ENCODE peak calls at places on chromosome 12, in seven cellular contexts. F is Karpas-422, V is neural progenitor cell, J is OCI-LY7, I is mammary epithelial cell, K is IMR-90, M is HCT116. H is an unnamed sample. For H3K4me1, the result is how much of the 10 kb centered on the place peaks cover.

GRCh38 chr12:1836854-1837411 is 16.6 kb downstream of the LRTM2 start:
- DNase-seq in F (no peak), V (peak), J (no peak), I (no peak), K (no peak), M (no peak), H (no peak)

GRCh38 chr12:76345569-76345968 is 2.6 kb downstream of the BBS10 start:
- DNase-seq in F (no peak), V (no peak), J (no peak), I (no peak), K (no peak), M (no peak), H (no peak)

GRCh38 chr12:125614058-125614457 is 548.8 kb downstream of the AACS start:
- DNase-seq in F (no peak), V (no peak), J (no peak), I (no peak), K (no peak), M (no peak), H (no peak)

GRCh38 chr12:27344246-27344645 is 11.6 kb downstream of the BMAL2 start:
- DNase-seq in F (no peak), V (no peak), J (no peak), I (peak), K (no peak), M (no peak), H (no peak)

GRCh38 chr12:104632724-104633181 is 176.0 kb downstream of the CHST11 start:
- DNase-seq in F (no peak), V (no peak), J (no peak), I (no peak), K (peak), M (no peak), H (peak)

GRCh38 chr12:64682572-64683277 is 72.4 kb downstream of the RASSF3 start:
- DNase-seq in F (no peak), V (peak), J (no peak), I (no peak), K (peak), M (no peak), H (peak)

GRCh38 chr12:101670007-101670671 is 27.3 kb upstream of the CHPT1 start:
- DNase-seq in F (peak), V (peak), J (peak), I (peak), K (peak), M (peak), H (peak)

GRCh38 chr12:84911331-84912190 is 1.0 kb downstream of the SLC6A15 start:
- DNase-seq in F (no peak), V (peak), J (no peak), I (peak), K (peak), M (no peak), H (peak)

GRCh38 chr12:99024191-99024590 is 379.1 kb downstream of the APAF1 start:
- DNase-seq in F (no peak), V (no peak), J (no peak), I (no peak), K (no peak), M (no peak), H (no peak)

GRCh38 chr12:76308866-76309265 is 39.3 kb downstream of the BBS10 start:
- DNase-seq in F (no peak), V (no peak), J (no peak), I (no peak), K (no peak), M (no peak), H (no peak)

GRCh38 chr12:87820524-87821194 is 208.5 kb downstream of the C12orf50 start:
- DNase-seq in F (no peak), V (no peak), J (no peak), I (peak), K (peak), M (peak), H (peak)

GRCh38 chr12:42696424-42697149 is 107.0 kb upstream of the PRICKLE1 start:
- DNase-seq in F (no peak), V (no peak), J (no peak), I (peak), K (peak), M (no peak), H (peak)

GRCh38 chr12:47940773-47941474 is 22.5 kb upstream of the TMEM106C start:
- DNase-seq in F (no peak), V (no peak), J (no peak), I (no peak), K (no peak), M (no peak), H (no peak)

GRCh38 chr12:38527631-38528030 is 211.1 kb downstream of the ALG10B start:
- DNase-seq in F (no peak), V (no peak), J (no peak), I (peak), K (no peak), M (no peak), H (no peak)

GRCh38 chr12:14618990-14619389 is 51.3 kb upstream of the PLBD1 start:
- DNase-seq in F (peak), V (peak), J (peak), I (peak), K (peak), M (no peak), H (peak)

GRCh38 chr12:115752913-115753726 is 524.4 kb downstream of the MED13L start:
- DNase-seq in F (peak), V (peak), J (peak), I (peak), K (peak), M (peak), H (peak)

GRCh38 chr12:78361683-78362082 is 502.9 kb upstream of the SYT1 start:
- DNase-seq in F (no peak), V (no peak), J (no peak), I (no peak), K (no peak), M (no peak), H (no peak)

GRCh38 chr12:127928615-127929014 is 338.4 kb upstream of the TMEM132C start:
- DNase-seq in F (no peak), V (no peak), J (no peak), I (no peak), K (no peak), M (no peak), H (no peak)

GRCh38 chr12:47391566-47391965 is 311.8 kb upstream of the AMIGO2 start:
- DNase-seq in F (no peak), V (no peak), J (no peak), I (no peak), K (no peak), M (no peak), H (no peak)

GRCh38 chr12:129531004-129531403 is 372.8 kb downstream of the TMEM132D start:
- DNase-seq in F (no peak), V (no peak), J (no peak), I (no peak), K (no peak), M (no peak), H (no peak)

GRCh38 chr12:11958216-11959091 is 112.3 kb upstream of the BCL2L14 start:
- DNase-seq in F (no peak), V (no peak), J (no peak), I (peak), K (peak), M (no peak), H (peak)

GRCh38 chr12:48028541-48029400 is 24.5 kb upstream of the COL2A1 start:
- DNase-seq in F (no peak), V (no peak), J (no peak), I (no peak), K (no peak), M (no peak), H (no peak)

GRCh38 chr12:56565510-56566101 is 44.0 kb downstream of the RBMS2 start:
- DNase-seq in F (peak), V (peak), J (peak), I (no peak), K (peak), M (no peak), H (peak)

GRCh38 chr12:116714175-116714574 is 23.7 kb downstream of the SPRING1 start:
- DNase-seq in F (no peak), V (no peak), J (no peak), I (no peak), K (no peak), M (no peak), H (no peak)

GRCh38 chr12:174596-174995 is 39.4 kb downstream of the SLC6A12 start:
- DNase-seq in F (no peak), V (no peak), J (no peak), I (no peak), K (no peak), M (no peak), H (no peak)

GRCh38 chr12:114046236-114046998 is 80.3 kb upstream of the RBM19 start:
- DNase-seq in F (no peak), V (no peak), J (no peak), I (no peak), K (no peak), M (no peak), H (no peak)

GRCh38 chr12:49201595-49202295 is 12.9 kb upstream of the TUBA1A start:
- DNase-seq in F (no peak), V (peak), J (no peak), I (peak), K (peak), M (no peak), H (peak)

GRCh38 chr12:90947869-90948268 is 7.1 kb downstream of the CCER1 start:
- DNase-seq in F (no peak), V (no peak), J (no peak), I (no peak), K (no peak), M (no peak), H (no peak)
- H2AFZ ChIP-seq in F (no peak), V (no peak), J (no peak), I (no peak), K (no peak), M (no peak), H (no peak)

DNA sequence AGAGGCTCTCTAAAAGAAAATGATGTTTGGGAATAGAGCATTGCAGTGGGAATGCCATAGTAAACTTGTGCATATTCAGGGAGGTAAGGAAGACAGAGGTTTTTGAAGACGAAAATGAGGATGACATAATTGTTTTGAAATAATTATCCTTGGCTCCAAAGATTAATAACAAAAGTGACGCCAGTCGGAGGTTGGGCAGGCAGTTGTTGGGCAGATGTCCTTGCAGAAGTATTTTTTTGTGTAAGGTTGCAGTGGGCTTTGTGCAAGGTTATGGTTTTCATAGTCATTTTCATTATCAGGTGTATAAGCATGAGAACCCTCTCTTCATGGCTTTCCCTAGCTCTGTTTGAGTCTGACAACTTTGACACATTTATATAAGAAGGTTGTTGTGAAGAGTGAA is 35.3 kb downstream of the METAP2 start:
- DNase-seq in F (no peak), V (no peak), J (no peak), I (no peak), K (no peak), M (no peak), H (no peak)
- H3K4me1 ChIP-seq in F (under half), V (under half), J (under half), I (under half), K (under half), M (under half), H (under half)

GRCh38 chr12:89825591-89826449 is 117.2 kb upstream of the ATP2B1 start:
- DNase-seq in F (no peak), V (no peak), J (peak), I (no peak), K (peak), M (peak), H (peak)
- H2AFZ ChIP-seq in F (no peak), V (no peak), J (peak), I (peak), K (no peak), M (peak), H (peak)

GRCh38 chr12:3712209-3712992 is 40.5 kb downstream of the CRACR2A start:
- DNase-seq in F (no peak), V (no peak), J (no peak), I (no peak), K (no peak), M (no peak), H (no peak)
- H3K4me1 ChIP-seq in F (under half), V (under half), J (under half), I (under half), K (under half), M (under half), H (under half)

H was measured in fibroblast of lung.